ENCODE peak calls at places on chromosomes 6 and 20, in four cellular contexts. N is ovary, K is mesendoderm, Z is skeletal muscle cell. L is an unnamed sample.

GRCh38 chr6:156396068-156396771 is 381.0 kb upstream of the ARID1B start:
- DNase-seq in N (no peak), K (no peak), Z (no peak), L (no peak)

GRCh38 chr6:11224252-11224965 is 8.1 kb downstream of the NEDD9 start:
- DNase-seq in N (no peak), K (no peak), Z (no peak), L (peak)

GRCh38 chr6:76701610-76702009 is 629.1 kb upstream of the IMPG1 start:
- DNase-seq in N (no peak), K (peak), Z (no peak), L (no peak)

GRCh38 chr20:38471245-38471644 is 1.4 kb upstream of the RALGAPB start:
- DNase-seq in N (no peak), K (no peak), Z (no peak), L (no peak)

GRCh38 chr6:140559458-140559857 is 1185.0 kb upstream of the CITED2 start:
- DNase-seq in N (no peak), K (no peak), Z (no peak), L (no peak)

GRCh38 chr6:55568779-55569439 is 10.1 kb downstream of the HMGCLL1 start:
- DNase-seq in N (no peak), K (no peak), Z (peak), L (no peak)

GRCh38 chr6:6230286-6230685 is 90.2 kb downstream of the F13A1 start:
- DNase-seq in N (no peak), K (peak), Z (no peak), L (no peak)

GRCh38 chr6:109513571-109514071 is 30.6 kb upstream of the ZBTB24 start:
- DNase-seq in N (no peak), K (peak), Z (peak), L (peak)

GRCh38 chr6:132961610-132962009 is 147.2 kb downstream of the RPS12 start:
- DNase-seq in N (no peak), K (peak), Z (no peak), L (no peak)

GRCh38 chr6:45049188-45049843 is 278.8 kb upstream of the RUNX2 start:
- DNase-seq in N (no peak), K (peak), Z (no peak), L (peak)

GRCh38 chr6:131419698-131420097 is 153.3 kb upstream of the ARG1 start:
- DNase-seq in N (no peak), K (no peak), Z (no peak), L (no peak)

GRCh38 chr6:52544325-52545022 is 32.4 kb downstream of the TRAM2 start:
- DNase-seq in N (no peak), K (no peak), Z (no peak), L (no peak)

GRCh38 chr6:36615018-36615761 is 21.0 kb downstream of the SRSF3 start:
- DNase-seq in N (no peak), K (peak), Z (no peak), L (no peak)

GRCh38 chr6:39416728-39417127 is 94.2 kb upstream of the KCNK16 start:
- DNase-seq in N (no peak), K (peak), Z (peak), L (peak)

GRCh38 chr6:109237082-109237985 is 142.0 kb downstream of the CEP57L1 start:
- DNase-seq in N (no peak), K (no peak), Z (no peak), L (no peak)

GRCh38 chr20:19438488-19438887 is 226.0 kb downstream of the SLC24A3 start:
- DNase-seq in N (no peak), K (no peak), Z (no peak), L (no peak)

GRCh38 chr6:139801571-139802321 is 427.3 kb upstream of the CITED2 start:
- DNase-seq in N (no peak), K (peak), Z (no peak), L (peak)

GRCh38 chr20:37845261-37845681 is 57.7 kb upstream of the VSTM2L start:
- DNase-seq in N (no peak), K (peak), Z (no peak), L (no peak)

GRCh38 chr6:53363341-53364079 is 14.8 kb upstream of the ELOVL5 start:
- DNase-seq in N (no peak), K (no peak), Z (no peak), L (no peak)

GRCh38 chr6:10210052-10210451 is 204.8 kb downstream of the TFAP2A start:
- DNase-seq in N (no peak), K (no peak), Z (no peak), L (peak)

GRCh38 chr6:160510199-160510598 is 153.9 kb downstream of the LPA start:
- DNase-seq in N (no peak), K (no peak), Z (peak), L (peak)

GRCh38 chr6:111347589-111347988 is 135.4 kb downstream of the REV3L start:
- DNase-seq in N (no peak), K (no peak), Z (no peak), L (no peak)

GRCh38 chr20:37992802-37993538 is 40.3 kb downstream of the TTI1 start:
- DNase-seq in N (no peak), K (peak), Z (peak), L (peak)

GRCh38 chr6:16033214-16033613 is 95.7 kb upstream of the MYLIP start:
- DNase-seq in N (no peak), K (no peak), Z (no peak), L (no peak)

GRCh38 chr6:65638047-65638831 is 68.8 kb downstream of the EYS start:
- DNase-seq in N (no peak), K (peak), Z (no peak), L (no peak)

GRCh38 chr6:89694428-89694827 is 55.9 kb upstream of the LYRM2 start:
- DNase-seq in N (no peak), K (no peak), Z (no peak), L (no peak)

GRCh38 chr6:167742719-167743303 is 83.9 kb upstream of the AFDN start:
- DNase-seq in N (no peak), K (peak), Z (no peak), L (peak)

GRCh38 chr20:37990571-37991151 is 42.6 kb downstream of the TTI1 start:
- DNase-seq in N (no peak), K (no peak), Z (peak), L (peak)

GRCh38 chr6:73637404-73637803 is 16.4 kb downstream of the SLC17A5 start:
- DNase-seq in N (no peak), K (no peak), Z (no peak), L (no peak)

GRCh38 chr6:119351005-119351394 is 1.4 kb upstream of the MAN1A1 start:
- DNase-seq in N (no peak), K (no peak), Z (no peak), L (no peak)
- H3K4me3 ChIP-seq in N (peak), K (no peak), Z (peak), L (no peak)

GRCh38 chr6:88680654-88681053 is 282.8 kb downstream of the RNGTT start:
- DNase-seq in N (no peak), K (no peak), Z (no peak), L (no peak)
- H3K4me3 ChIP-seq in N (no peak), K (no peak), Z (no peak), L (no peak)

DNA sequence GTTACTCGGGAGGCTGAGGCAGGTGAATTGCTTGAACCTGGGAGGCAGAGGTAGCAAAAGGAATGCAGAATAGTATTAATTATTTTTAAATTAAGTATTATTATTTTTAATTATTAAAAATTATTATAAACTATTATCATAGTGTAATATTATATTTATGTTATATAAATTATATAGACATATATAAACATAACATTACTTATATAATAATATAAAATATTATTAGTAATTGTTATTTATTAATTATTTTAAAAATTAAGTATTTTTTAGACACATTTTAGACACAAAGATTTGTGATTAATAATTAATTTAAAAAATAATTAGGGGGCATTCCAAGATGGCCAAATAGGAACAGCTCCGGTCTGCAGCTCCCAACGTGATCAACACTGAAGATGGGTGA is 31.7 kb upstream of the TGM3 start:
- DNase-seq in N (no peak), K (no peak), Z (no peak), L (no peak)
- H3K4me3 ChIP-seq in N (no peak), K (no peak), Z (no peak), L (no peak)

DNA sequence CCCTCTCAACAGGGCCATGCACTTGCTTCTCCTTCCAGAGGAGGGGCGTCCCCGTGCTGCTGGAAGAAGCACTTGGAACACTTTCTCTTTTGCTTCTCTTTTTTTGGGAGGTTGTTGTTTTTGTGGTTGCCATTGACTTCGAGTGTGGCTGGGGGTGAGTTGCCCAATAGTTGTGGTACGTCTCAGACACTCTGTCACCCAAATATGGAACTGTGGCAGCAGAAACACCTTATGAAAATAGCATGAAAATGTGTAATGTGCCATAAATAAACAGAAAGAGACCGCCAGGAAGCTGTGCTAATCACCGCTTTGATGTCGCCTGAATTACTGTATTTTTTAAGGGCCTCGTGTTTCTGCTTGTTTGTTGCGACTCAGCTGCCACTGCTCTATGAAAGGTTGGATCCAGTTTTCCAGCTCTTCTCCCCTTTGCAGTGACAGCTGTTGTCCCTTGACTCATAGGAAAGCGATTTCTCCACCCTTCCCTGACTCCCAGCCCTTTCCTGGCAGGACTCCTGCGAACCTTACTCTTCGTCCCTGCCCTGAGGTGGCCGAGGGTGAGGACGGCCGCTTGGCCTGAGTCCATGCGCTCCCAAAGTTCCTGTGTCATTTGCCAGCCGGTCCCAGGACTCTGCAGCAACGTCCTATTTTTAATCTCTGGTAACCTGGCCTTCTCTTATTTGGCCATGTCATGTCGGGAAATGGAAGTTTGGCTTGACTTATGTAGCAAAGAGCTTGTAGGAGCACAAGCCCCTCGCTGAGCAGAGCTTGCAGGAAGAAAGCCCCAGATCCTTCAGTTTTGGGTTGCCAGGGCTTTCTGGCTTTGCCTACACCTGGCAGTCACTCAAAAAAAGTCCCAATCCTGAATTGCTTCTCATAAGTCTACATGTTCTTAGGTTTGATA is 694.6 kb downstream of the QKI start:
- DNase-seq in N (no peak), K (no peak), Z (peak), L (no peak)
- H3K4me3 ChIP-seq in N (no peak), K (no peak), Z (no peak), L (no peak)

GRCh38 chr20:21090112-21090737 is 15.9 kb downstream of the LINC00237 start:
- DNase-seq in N (no peak), K (peak), Z (no peak), L (no peak)
- H3K4me3 ChIP-seq in N (no peak), K (no peak), Z (no peak), L (no peak)

GRCh38 chr6:34462561-34462971 is 3.3 kb upstream of the PACSIN1 start:
- DNase-seq in N (no peak), K (peak), Z (peak), L (no peak)
- H3K4me3 ChIP-seq in N (no peak), K (no peak), Z (no peak), L (no peak)